ENCODE peak calls at places on chromosomes 11 and 22, in ten cellular contexts. One of them, this sample, is unnamed.

GRCh38 chr11:76808158-76808557 is 25.0 kb downstream of the TSKU start:
- DNase-seq in caudate nucleus: no peak
- DNase-seq in anterior cingulate cortex: no peak
- DNase-seq in stimulated activated CD4-positive, alpha-beta T cell treated with anti-CD3 and anti-CD28 coated beads, Interleukin-2, amount 100 ng/mL, for 48 hours: no peak
- DNase-seq in substantia nigra: no peak
- DNase-seq in retinal pigment epithelial cell: no peak
- DNase-seq in activated CD4-positive, alpha-beta T cell treated with anti-CD3 and anti-CD28 coated beads, Interleukin-2, amount 50 U/mL, for 1 hour: no peak
- DNase-seq in PC-3: no peak
- DNase-seq in AG04450: no peak
- DNase-seq in uterus: no peak
- DNase-seq in this sample: no peak

GRCh38 chr11:100581318-100581717 is 105.8 kb upstream of the ARHGAP42 start:
- DNase-seq in AG04450: no peak
- DNase-seq in stimulated activated CD4-positive, alpha-beta T cell treated with anti-CD3 and anti-CD28 coated beads, Interleukin-2, amount 100 ng/mL, for 48 hours: no peak
- DNase-seq in caudate nucleus: no peak
- DNase-seq in uterus: no peak
- DNase-seq in retinal pigment epithelial cell: no peak
- DNase-seq in activated CD4-positive, alpha-beta T cell treated with anti-CD3 and anti-CD28 coated beads, Interleukin-2, amount 50 U/mL, for 1 hour: no peak
- DNase-seq in anterior cingulate cortex: no peak
- DNase-seq in PC-3: peak
- DNase-seq in substantia nigra: no peak
- DNase-seq in this sample: no peak

GRCh38 chr11:35711924-35712323 is 49.3 kb downstream of the TRIM44 start:
- DNase-seq in AG04450: no peak
- DNase-seq in retinal pigment epithelial cell: no peak
- DNase-seq in stimulated activated CD4-positive, alpha-beta T cell treated with anti-CD3 and anti-CD28 coated beads, Interleukin-2, amount 100 ng/mL, for 48 hours: no peak
- DNase-seq in uterus: no peak
- DNase-seq in anterior cingulate cortex: no peak
- DNase-seq in substantia nigra: no peak
- DNase-seq in PC-3: no peak
- DNase-seq in caudate nucleus: no peak
- DNase-seq in activated CD4-positive, alpha-beta T cell treated with anti-CD3 and anti-CD28 coated beads, Interleukin-2, amount 50 U/mL, for 1 hour: no peak
- DNase-seq in this sample: no peak

GRCh38 chr22:38455530-38456271 is 702 bp upstream of the KCNJ4 start:
- DNase-seq in uterus: no peak
- DNase-seq in AG04450: no peak
- DNase-seq in retinal pigment epithelial cell: no peak
- DNase-seq in anterior cingulate cortex: peak
- DNase-seq in activated CD4-positive, alpha-beta T cell treated with anti-CD3 and anti-CD28 coated beads, Interleukin-2, amount 50 U/mL, for 1 hour: peak
- DNase-seq in substantia nigra: no peak
- DNase-seq in stimulated activated CD4-positive, alpha-beta T cell treated with anti-CD3 and anti-CD28 coated beads, Interleukin-2, amount 100 ng/mL, for 48 hours: no peak
- DNase-seq in caudate nucleus: no peak
- DNase-seq in PC-3: no peak
- DNase-seq in this sample: no peak

GRCh38 chr22:36590441-36591056 is 61.6 kb upstream of the EIF3D start:
- DNase-seq in AG04450: no peak
- DNase-seq in retinal pigment epithelial cell: no peak
- DNase-seq in stimulated activated CD4-positive, alpha-beta T cell treated with anti-CD3 and anti-CD28 coated beads, Interleukin-2, amount 100 ng/mL, for 48 hours: no peak
- DNase-seq in anterior cingulate cortex: no peak
- DNase-seq in uterus: no peak
- DNase-seq in caudate nucleus: peak
- DNase-seq in activated CD4-positive, alpha-beta T cell treated with anti-CD3 and anti-CD28 coated beads, Interleukin-2, amount 50 U/mL, for 1 hour: no peak
- DNase-seq in PC-3: no peak
- DNase-seq in substantia nigra: no peak
- DNase-seq in this sample: no peak

GRCh38 chr11:15613231-15613630 is 498.5 kb downstream of the INSC start:
- DNase-seq in PC-3: no peak
- DNase-seq in caudate nucleus: no peak
- DNase-seq in substantia nigra: no peak
- DNase-seq in activated CD4-positive, alpha-beta T cell treated with anti-CD3 and anti-CD28 coated beads, Interleukin-2, amount 50 U/mL, for 1 hour: no peak
- DNase-seq in AG04450: no peak
- DNase-seq in uterus: no peak
- DNase-seq in retinal pigment epithelial cell: no peak
- DNase-seq in stimulated activated CD4-positive, alpha-beta T cell treated with anti-CD3 and anti-CD28 coated beads, Interleukin-2, amount 100 ng/mL, for 48 hours: no peak
- DNase-seq in anterior cingulate cortex: no peak
- DNase-seq in this sample: no peak

GRCh38 chr22:35074583-35074982 is 8.6 kb downstream of the ISX start:
- DNase-seq in AG04450: no peak
- DNase-seq in uterus: no peak
- DNase-seq in caudate nucleus: no peak
- DNase-seq in activated CD4-positive, alpha-beta T cell treated with anti-CD3 and anti-CD28 coated beads, Interleukin-2, amount 50 U/mL, for 1 hour: no peak
- DNase-seq in retinal pigment epithelial cell: no peak
- DNase-seq in anterior cingulate cortex: no peak
- DNase-seq in PC-3: no peak
- DNase-seq in stimulated activated CD4-positive, alpha-beta T cell treated with anti-CD3 and anti-CD28 coated beads, Interleukin-2, amount 100 ng/mL, for 48 hours: no peak
- DNase-seq in substantia nigra: no peak
- DNase-seq in this sample: no peak

GRCh38 chr11:134466035-134466908 is 54.2 kb upstream of the B3GAT1 start:
- DNase-seq in PC-3: no peak
- DNase-seq in activated CD4-positive, alpha-beta T cell treated with anti-CD3 and anti-CD28 coated beads, Interleukin-2, amount 50 U/mL, for 1 hour: no peak
- DNase-seq in substantia nigra: no peak
- DNase-seq in uterus: no peak
- DNase-seq in retinal pigment epithelial cell: peak
- DNase-seq in stimulated activated CD4-positive, alpha-beta T cell treated with anti-CD3 and anti-CD28 coated beads, Interleukin-2, amount 100 ng/mL, for 48 hours: no peak
- DNase-seq in anterior cingulate cortex: no peak
- DNase-seq in AG04450: no peak
- DNase-seq in caudate nucleus: no peak
- DNase-seq in this sample: no peak

GRCh38 chr11:1754376-1755150 is 4.2 kb upstream of the IFITM10 start:
- DNase-seq in activated CD4-positive, alpha-beta T cell treated with anti-CD3 and anti-CD28 coated beads, Interleukin-2, amount 50 U/mL, for 1 hour: no peak
- DNase-seq in PC-3: no peak
- DNase-seq in AG04450: no peak
- DNase-seq in retinal pigment epithelial cell: no peak
- DNase-seq in stimulated activated CD4-positive, alpha-beta T cell treated with anti-CD3 and anti-CD28 coated beads, Interleukin-2, amount 100 ng/mL, for 48 hours: no peak
- DNase-seq in uterus: no peak
- DNase-seq in caudate nucleus: no peak
- DNase-seq in substantia nigra: no peak
- DNase-seq in anterior cingulate cortex: no peak
- DNase-seq in this sample: no peak

GRCh38 chr22:45580703-45581381 is 78.2 kb downstream of the FBLN1 start:
- DNase-seq in activated CD4-positive, alpha-beta T cell treated with anti-CD3 and anti-CD28 coated beads, Interleukin-2, amount 50 U/mL, for 1 hour: no peak
- DNase-seq in substantia nigra: no peak
- DNase-seq in PC-3: no peak
- DNase-seq in anterior cingulate cortex: no peak
- DNase-seq in uterus: no peak
- DNase-seq in stimulated activated CD4-positive, alpha-beta T cell treated with anti-CD3 and anti-CD28 coated beads, Interleukin-2, amount 100 ng/mL, for 48 hours: no peak
- DNase-seq in retinal pigment epithelial cell: no peak
- DNase-seq in caudate nucleus: no peak
- DNase-seq in AG04450: no peak
- DNase-seq in this sample: no peak

GRCh38 chr11:104432526-104432925 is 268.6 kb upstream of the PDGFD start:
- DNase-seq in uterus: no peak
- DNase-seq in stimulated activated CD4-positive, alpha-beta T cell treated with anti-CD3 and anti-CD28 coated beads, Interleukin-2, amount 100 ng/mL, for 48 hours: no peak
- DNase-seq in caudate nucleus: no peak
- DNase-seq in PC-3: no peak
- DNase-seq in AG04450: no peak
- DNase-seq in activated CD4-positive, alpha-beta T cell treated with anti-CD3 and anti-CD28 coated beads, Interleukin-2, amount 50 U/mL, for 1 hour: no peak
- DNase-seq in substantia nigra: no peak
- DNase-seq in retinal pigment epithelial cell: no peak
- DNase-seq in anterior cingulate cortex: no peak
- DNase-seq in this sample: no peak

GRCh38 chr11:66725646-66726045 is 3.4 kb downstream of the SPTBN2 start:
- DNase-seq in anterior cingulate cortex: no peak
- DNase-seq in uterus: no peak
- DNase-seq in substantia nigra: no peak
- DNase-seq in AG04450: no peak
- DNase-seq in stimulated activated CD4-positive, alpha-beta T cell treated with anti-CD3 and anti-CD28 coated beads, Interleukin-2, amount 100 ng/mL, for 48 hours: no peak
- DNase-seq in caudate nucleus: no peak
- DNase-seq in PC-3: no peak
- DNase-seq in activated CD4-positive, alpha-beta T cell treated with anti-CD3 and anti-CD28 coated beads, Interleukin-2, amount 50 U/mL, for 1 hour: no peak
- DNase-seq in retinal pigment epithelial cell: no peak
- DNase-seq in this sample: no peak

GRCh38 chr11:68373810-68374501 is 61.6 kb downstream of the LRP5 start:
- DNase-seq in AG04450: no peak
- DNase-seq in PC-3: no peak
- DNase-seq in stimulated activated CD4-positive, alpha-beta T cell treated with anti-CD3 and anti-CD28 coated beads, Interleukin-2, amount 100 ng/mL, for 48 hours: no peak
- DNase-seq in caudate nucleus: no peak
- DNase-seq in retinal pigment epithelial cell: no peak
- DNase-seq in uterus: no peak
- DNase-seq in activated CD4-positive, alpha-beta T cell treated with anti-CD3 and anti-CD28 coated beads, Interleukin-2, amount 50 U/mL, for 1 hour: no peak
- DNase-seq in anterior cingulate cortex: no peak
- DNase-seq in substantia nigra: peak
- DNase-seq in this sample: peak

GRCh38 chr11:116606060-116606459 is 166.7 kb downstream of the BUD13 start:
- DNase-seq in activated CD4-positive, alpha-beta T cell treated with anti-CD3 and anti-CD28 coated beads, Interleukin-2, amount 50 U/mL, for 1 hour: no peak
- DNase-seq in anterior cingulate cortex: no peak
- DNase-seq in PC-3: no peak
- DNase-seq in substantia nigra: no peak
- DNase-seq in AG04450: no peak
- DNase-seq in stimulated activated CD4-positive, alpha-beta T cell treated with anti-CD3 and anti-CD28 coated beads, Interleukin-2, amount 100 ng/mL, for 48 hours: no peak
- DNase-seq in caudate nucleus: no peak
- DNase-seq in uterus: no peak
- DNase-seq in retinal pigment epithelial cell: no peak
- DNase-seq in this sample: no peak

GRCh38 chr11:63920126-63920869 is 3.3 kb upstream of the RCOR2 start:
- DNase-seq in PC-3: no peak
- DNase-seq in AG04450: no peak
- DNase-seq in caudate nucleus: peak
- DNase-seq in anterior cingulate cortex: peak
- DNase-seq in substantia nigra: peak
- DNase-seq in retinal pigment epithelial cell: no peak
- DNase-seq in activated CD4-positive, alpha-beta T cell treated with anti-CD3 and anti-CD28 coated beads, Interleukin-2, amount 50 U/mL, for 1 hour: no peak
- DNase-seq in uterus: no peak
- DNase-seq in stimulated activated CD4-positive, alpha-beta T cell treated with anti-CD3 and anti-CD28 coated beads, Interleukin-2, amount 100 ng/mL, for 48 hours: no peak
- DNase-seq in this sample: peak

GRCh38 chr11:47507016-47507631 is 45.8 kb downstream of the CELF1 start:
- DNase-seq in uterus: no peak
- DNase-seq in stimulated activated CD4-positive, alpha-beta T cell treated with anti-CD3 and anti-CD28 coated beads, Interleukin-2, amount 100 ng/mL, for 48 hours: no peak
- DNase-seq in substantia nigra: no peak
- DNase-seq in AG04450: no peak
- DNase-seq in activated CD4-positive, alpha-beta T cell treated with anti-CD3 and anti-CD28 coated beads, Interleukin-2, amount 50 U/mL, for 1 hour: no peak
- DNase-seq in retinal pigment epithelial cell: no peak
- DNase-seq in anterior cingulate cortex: no peak
- DNase-seq in caudate nucleus: no peak
- DNase-seq in PC-3: no peak
- DNase-seq in this sample: no peak

GRCh38 chr22:31036671-31037550 is 44.2 kb upstream of the SMTN start:
- DNase-seq in PC-3: peak
- DNase-seq in uterus: peak
- DNase-seq in AG04450: no peak
- DNase-seq in stimulated activated CD4-positive, alpha-beta T cell treated with anti-CD3 and anti-CD28 coated beads, Interleukin-2, amount 100 ng/mL, for 48 hours: no peak
- DNase-seq in activated CD4-positive, alpha-beta T cell treated with anti-CD3 and anti-CD28 coated beads, Interleukin-2, amount 50 U/mL, for 1 hour: no peak
- DNase-seq in anterior cingulate cortex: no peak
- DNase-seq in substantia nigra: no peak
- DNase-seq in retinal pigment epithelial cell: no peak
- DNase-seq in caudate nucleus: no peak
- DNase-seq in this sample: no peak

GRCh38 chr22:42742940-42743339 is 22.3 kb upstream of the A4GALT start:
- DNase-seq in stimulated activated CD4-positive, alpha-beta T cell treated with anti-CD3 and anti-CD28 coated beads, Interleukin-2, amount 100 ng/mL, for 48 hours: no peak
- DNase-seq in AG04450: no peak
- DNase-seq in anterior cingulate cortex: no peak
- DNase-seq in caudate nucleus: no peak
- DNase-seq in substantia nigra: no peak
- DNase-seq in uterus: peak
- DNase-seq in PC-3: no peak
- DNase-seq in activated CD4-positive, alpha-beta T cell treated with anti-CD3 and anti-CD28 coated beads, Interleukin-2, amount 50 U/mL, for 1 hour: no peak
- DNase-seq in retinal pigment epithelial cell: no peak
- DNase-seq in this sample: no peak

GRCh38 chr11:47726878-47727514 is 11.8 kb upstream of the AGBL2 start:
- DNase-seq in PC-3: no peak
- DNase-seq in substantia nigra: no peak
- DNase-seq in AG04450: no peak
- DNase-seq in caudate nucleus: no peak
- DNase-seq in uterus: no peak
- DNase-seq in activated CD4-positive, alpha-beta T cell treated with anti-CD3 and anti-CD28 coated beads, Interleukin-2, amount 50 U/mL, for 1 hour: no peak
- DNase-seq in anterior cingulate cortex: no peak
- DNase-seq in retinal pigment epithelial cell: no peak
- DNase-seq in stimulated activated CD4-positive, alpha-beta T cell treated with anti-CD3 and anti-CD28 coated beads, Interleukin-2, amount 100 ng/mL, for 48 hours: no peak
- DNase-seq in this sample: no peak

GRCh38 chr11:120539681-120540369 is 28.3 kb downstream of the GRIK4 start:
- DNase-seq in PC-3: peak
- DNase-seq in stimulated activated CD4-positive, alpha-beta T cell treated with anti-CD3 and anti-CD28 coated beads, Interleukin-2, amount 100 ng/mL, for 48 hours: no peak
- DNase-seq in substantia nigra: no peak
- DNase-seq in AG04450: no peak
- DNase-seq in retinal pigment epithelial cell: no peak
- DNase-seq in anterior cingulate cortex: no peak
- DNase-seq in uterus: no peak
- DNase-seq in caudate nucleus: no peak
- DNase-seq in activated CD4-positive, alpha-beta T cell treated with anti-CD3 and anti-CD28 coated beads, Interleukin-2, amount 50 U/mL, for 1 hour: no peak
- DNase-seq in this sample: no peak

GRCh38 chr11:121418625-121419114 is 33.4 kb upstream of the SORL1 start:
- DNase-seq in retinal pigment epithelial cell: no peak
- DNase-seq in substantia nigra: no peak
- DNase-seq in activated CD4-positive, alpha-beta T cell treated with anti-CD3 and anti-CD28 coated beads, Interleukin-2, amount 50 U/mL, for 1 hour: peak
- DNase-seq in PC-3: no peak
- DNase-seq in AG04450: no peak
- DNase-seq in uterus: no peak
- DNase-seq in stimulated activated CD4-positive, alpha-beta T cell treated with anti-CD3 and anti-CD28 coated beads, Interleukin-2, amount 100 ng/mL, for 48 hours: no peak
- DNase-seq in caudate nucleus: no peak
- DNase-seq in anterior cingulate cortex: no peak
- DNase-seq in this sample: no peak

GRCh38 chr11:92152245-92152644 is 72.4 kb upstream of the FAT3 start:
- DNase-seq in stimulated activated CD4-positive, alpha-beta T cell treated with anti-CD3 and anti-CD28 coated beads, Interleukin-2, amount 100 ng/mL, for 48 hours: no peak
- DNase-seq in anterior cingulate cortex: no peak
- DNase-seq in activated CD4-positive, alpha-beta T cell treated with anti-CD3 and anti-CD28 coated beads, Interleukin-2, amount 50 U/mL, for 1 hour: no peak
- DNase-seq in caudate nucleus: no peak
- DNase-seq in PC-3: peak
- DNase-seq in substantia nigra: no peak
- DNase-seq in AG04450: no peak
- DNase-seq in retinal pigment epithelial cell: no peak
- DNase-seq in uterus: no peak
- DNase-seq in this sample: no peak

GRCh38 chr11:69799582-69799981 is 19.6 kb downstream of the FGF3 start:
- DNase-seq in uterus: no peak
- DNase-seq in PC-3: peak
- DNase-seq in retinal pigment epithelial cell: no peak
- DNase-seq in stimulated activated CD4-positive, alpha-beta T cell treated with anti-CD3 and anti-CD28 coated beads, Interleukin-2, amount 100 ng/mL, for 48 hours: no peak
- DNase-seq in caudate nucleus: no peak
- DNase-seq in AG04450: no peak
- DNase-seq in activated CD4-positive, alpha-beta T cell treated with anti-CD3 and anti-CD28 coated beads, Interleukin-2, amount 50 U/mL, for 1 hour: no peak
- DNase-seq in anterior cingulate cortex: no peak
- DNase-seq in substantia nigra: no peak
- DNase-seq in this sample: no peak

GRCh38 chr22:28410050-28410816 is 269.4 kb downstream of the TTC28 start:
- DNase-seq in uterus: no peak
- DNase-seq in substantia nigra: no peak
- DNase-seq in AG04450: no peak
- DNase-seq in stimulated activated CD4-positive, alpha-beta T cell treated with anti-CD3 and anti-CD28 coated beads, Interleukin-2, amount 100 ng/mL, for 48 hours: no peak
- DNase-seq in PC-3: no peak
- DNase-seq in anterior cingulate cortex: no peak
- DNase-seq in activated CD4-positive, alpha-beta T cell treated with anti-CD3 and anti-CD28 coated beads, Interleukin-2, amount 50 U/mL, for 1 hour: no peak
- DNase-seq in caudate nucleus: no peak
- DNase-seq in retinal pigment epithelial cell: no peak
- DNase-seq in this sample: no peak

GRCh38 chr22:19753996-19754700 is 6.4 kb upstream of the TBX1 start:
- DNase-seq in AG04450: no peak
- DNase-seq in caudate nucleus: no peak
- DNase-seq in stimulated activated CD4-positive, alpha-beta T cell treated with anti-CD3 and anti-CD28 coated beads, Interleukin-2, amount 100 ng/mL, for 48 hours: no peak
- DNase-seq in substantia nigra: no peak
- DNase-seq in PC-3: no peak
- DNase-seq in uterus: no peak
- DNase-seq in retinal pigment epithelial cell: no peak
- DNase-seq in anterior cingulate cortex: no peak
- DNase-seq in activated CD4-positive, alpha-beta T cell treated with anti-CD3 and anti-CD28 coated beads, Interleukin-2, amount 50 U/mL, for 1 hour: no peak
- DNase-seq in this sample: no peak

GRCh38 chr11:39239553-39239952 is 2219.9 kb downstream of the LRRC4C start:
- DNase-seq in anterior cingulate cortex: no peak
- DNase-seq in substantia nigra: no peak
- DNase-seq in activated CD4-positive, alpha-beta T cell treated with anti-CD3 and anti-CD28 coated beads, Interleukin-2, amount 50 U/mL, for 1 hour: no peak
- DNase-seq in caudate nucleus: no peak
- DNase-seq in uterus: no peak
- DNase-seq in PC-3: peak
- DNase-seq in stimulated activated CD4-positive, alpha-beta T cell treated with anti-CD3 and anti-CD28 coated beads, Interleukin-2, amount 100 ng/mL, for 48 hours: no peak
- DNase-seq in AG04450: no peak
- DNase-seq in retinal pigment epithelial cell: no peak
- DNase-seq in this sample: no peak

GRCh38 chr11:46528445-46529085 is 65.3 kb downstream of the AMBRA1 start:
- DNase-seq in substantia nigra: no peak
- DNase-seq in anterior cingulate cortex: no peak
- DNase-seq in activated CD4-positive, alpha-beta T cell treated with anti-CD3 and anti-CD28 coated beads, Interleukin-2, amount 50 U/mL, for 1 hour: no peak
- DNase-seq in caudate nucleus: no peak
- DNase-seq in retinal pigment epithelial cell: no peak
- DNase-seq in PC-3: no peak
- DNase-seq in AG04450: no peak
- DNase-seq in stimulated activated CD4-positive, alpha-beta T cell treated with anti-CD3 and anti-CD28 coated beads, Interleukin-2, amount 100 ng/mL, for 48 hours: no peak
- DNase-seq in uterus: no peak
- DNase-seq in this sample: no peak

GRCh38 chr11:120554771-120555432 is 43.4 kb downstream of the GRIK4 start:
- DNase-seq in anterior cingulate cortex: no peak
- DNase-seq in PC-3: no peak
- DNase-seq in AG04450: peak
- DNase-seq in caudate nucleus: no peak
- DNase-seq in stimulated activated CD4-positive, alpha-beta T cell treated with anti-CD3 and anti-CD28 coated beads, Interleukin-2, amount 100 ng/mL, for 48 hours: no peak
- DNase-seq in substantia nigra: no peak
- DNase-seq in activated CD4-positive, alpha-beta T cell treated with anti-CD3 and anti-CD28 coated beads, Interleukin-2, amount 50 U/mL, for 1 hour: no peak
- DNase-seq in uterus: no peak
- DNase-seq in retinal pigment epithelial cell: no peak
- DNase-seq in this sample: peak

This sample was measured in globus pallidus.